ENCODE peak calls at places on chromosomes 12 and 14, in five cellular contexts. One of them, this sample, is unnamed.
A peak's percentile ranks its signal among the peaks of the same experiment; 100 is the strongest.

GRCh38 chr14:90281261-90281660 is 24.9 kb downstream of the PSMC1 start:
- DNase-seq in tibial nerve: no peak
- DNase-seq in stomach: no peak
- DNase-seq in aorta: no peak
- DNase-seq in naive thymus-derived CD4-positive, alpha-beta T cell: no peak
- DNase-seq in this sample: no peak

GRCh38 chr12:57744194-57744776 is 554 bp upstream of the TSPAN31 start:
- DNase-seq in tibial nerve: peak; percentile 59
- DNase-seq in aorta: peak; percentile 84
- DNase-seq in naive thymus-derived CD4-positive, alpha-beta T cell: no peak
- DNase-seq in stomach: peak; percentile 73
- DNase-seq in this sample: no peak

GRCh38 chr12:38384816-38385491 is 68.4 kb downstream of the ALG10B start:
- DNase-seq in aorta: no peak
- DNase-seq in naive thymus-derived CD4-positive, alpha-beta T cell: no peak
- DNase-seq in stomach: no peak
- DNase-seq in tibial nerve: no peak
- DNase-seq in this sample: peak; percentile 31

GRCh38 chr12:26979733-26980132 is 34.5 kb downstream of the TM7SF3 start:
- DNase-seq in naive thymus-derived CD4-positive, alpha-beta T cell: no peak
- DNase-seq in aorta: no peak
- DNase-seq in stomach: no peak
- DNase-seq in tibial nerve: no peak
- DNase-seq in this sample: no peak

GRCh38 chr12:47889040-47889439 is 15.8 kb downstream of the VDR start:
- DNase-seq in stomach: no peak
- DNase-seq in tibial nerve: no peak
- DNase-seq in aorta: no peak
- DNase-seq in naive thymus-derived CD4-positive, alpha-beta T cell: no peak
- DNase-seq in this sample: no peak

GRCh38 chr12:31234955-31235867 is 90.7 kb downstream of the SINHCAF start:
- DNase-seq in naive thymus-derived CD4-positive, alpha-beta T cell: no peak
- DNase-seq in stomach: peak; percentile 56
- DNase-seq in tibial nerve: no peak
- DNase-seq in aorta: no peak
- DNase-seq in this sample: peak; percentile 70

GRCh38 chr14:76990084-76990483 is 38.4 kb downstream of the IRF2BPL start:
- DNase-seq in tibial nerve: no peak
- DNase-seq in naive thymus-derived CD4-positive, alpha-beta T cell: no peak
- DNase-seq in stomach: no peak
- DNase-seq in aorta: no peak
- DNase-seq in this sample: no peak

GRCh38 chr12:58026421-58026820 is 85.1 kb downstream of the ATP23 start:
- DNase-seq in tibial nerve: no peak
- DNase-seq in stomach: no peak
- DNase-seq in naive thymus-derived CD4-positive, alpha-beta T cell: no peak
- DNase-seq in aorta: no peak
- DNase-seq in this sample: no peak

GRCh38 chr12:65673291-65673690 is 151.0 kb upstream of the HMGA2 start:
- DNase-seq in naive thymus-derived CD4-positive, alpha-beta T cell: no peak
- DNase-seq in aorta: no peak
- DNase-seq in tibial nerve: no peak
- DNase-seq in stomach: no peak
- DNase-seq in this sample: no peak

GRCh38 chr12:71014180-71014785 is 93.7 kb upstream of the PTPRR start:
- DNase-seq in naive thymus-derived CD4-positive, alpha-beta T cell: no peak
- DNase-seq in stomach: no peak
- DNase-seq in aorta: no peak
- DNase-seq in tibial nerve: no peak
- DNase-seq in this sample: no peak

GRCh38 chr14:79411403-79412174 is 799.7 kb downstream of the DIO2 start:
- DNase-seq in naive thymus-derived CD4-positive, alpha-beta T cell: no peak
- DNase-seq in tibial nerve: no peak
- DNase-seq in aorta: no peak
- DNase-seq in stomach: no peak
- DNase-seq in this sample: no peak

GRCh38 chr12:17215754-17216153 is 609.8 kb upstream of the LMO3 start:
- DNase-seq in tibial nerve: no peak
- DNase-seq in naive thymus-derived CD4-positive, alpha-beta T cell: no peak
- DNase-seq in stomach: no peak
- DNase-seq in aorta: no peak
- DNase-seq in this sample: no peak

GRCh38 chr14:42023452-42023851 is 416.8 kb downstream of the LRFN5 start:
- DNase-seq in tibial nerve: no peak
- DNase-seq in aorta: no peak
- DNase-seq in naive thymus-derived CD4-positive, alpha-beta T cell: no peak
- DNase-seq in stomach: no peak
- DNase-seq in this sample: no peak

GRCh38 chr14:104826197-104826857 is 25.4 kb downstream of the ZBTB42 start:
- DNase-seq in aorta: peak; percentile 94
- DNase-seq in stomach: peak; percentile 96
- DNase-seq in naive thymus-derived CD4-positive, alpha-beta T cell: peak; percentile 84
- DNase-seq in tibial nerve: peak; percentile 84
- DNase-seq in this sample: peak; percentile 73

GRCh38 chr12:13982010-13982409 is 608 bp upstream of the GRIN2B start:
- DNase-seq in naive thymus-derived CD4-positive, alpha-beta T cell: no peak
- DNase-seq in tibial nerve: no peak
- DNase-seq in aorta: no peak
- DNase-seq in stomach: no peak
- DNase-seq in this sample: no peak

GRCh38 chr14:93114068-93114710 is 1.5 kb downstream of the ITPK1 start:
- DNase-seq in naive thymus-derived CD4-positive, alpha-beta T cell: no peak
- DNase-seq in stomach: no peak
- DNase-seq in aorta: no peak
- DNase-seq in tibial nerve: no peak
- DNase-seq in this sample: peak; percentile 14
- H3K9me3 ChIP-seq in naive thymus-derived CD4-positive, alpha-beta T cell: no peaks in the 10 kb centered on the region
- H3K9me3 ChIP-seq in stomach: no peaks in the 10 kb centered on the region
- H3K9me3 ChIP-seq in aorta: no peaks in the 10 kb centered on the region
- H3K9me3 ChIP-seq in tibial nerve: no peaks in the 10 kb centered on the region
- H3K9me3 ChIP-seq in this sample: no peaks in the 10 kb centered on the region

GRCh38 chr14:69948311-69948710 is 69.1 kb downstream of the SMOC1 start:
- DNase-seq in aorta: no peak
- DNase-seq in stomach: no peak
- DNase-seq in tibial nerve: no peak
- DNase-seq in naive thymus-derived CD4-positive, alpha-beta T cell: no peak
- DNase-seq in this sample: no peak
- H3K9me3 ChIP-seq in aorta: peaks cover 6% of the 10 kb centered on the region
- H3K9me3 ChIP-seq in stomach: peaks cover 6% of the 10 kb centered on the region
- H3K9me3 ChIP-seq in tibial nerve: peaks cover 35% of the 10 kb centered on the region
- H3K9me3 ChIP-seq in naive thymus-derived CD4-positive, alpha-beta T cell: no peaks in the 10 kb centered on the region
- H3K9me3 ChIP-seq in this sample: no peaks in the 10 kb centered on the region

GRCh38 chr14:84814391-84814790 is 715.6 kb upstream of the FLRT2 start:
- DNase-seq in naive thymus-derived CD4-positive, alpha-beta T cell: no peak
- DNase-seq in aorta: no peak
- DNase-seq in tibial nerve: no peak
- DNase-seq in stomach: no peak
- DNase-seq in this sample: no peak
- H3K9me3 ChIP-seq in naive thymus-derived CD4-positive, alpha-beta T cell: no peaks in the 10 kb centered on the region
- H3K9me3 ChIP-seq in aorta: no peaks in the 10 kb centered on the region
- H3K9me3 ChIP-seq in tibial nerve: no peaks in the 10 kb centered on the region
- H3K9me3 ChIP-seq in stomach: no peaks in the 10 kb centered on the region
- H3K9me3 ChIP-seq in this sample: no peaks in the 10 kb centered on the region

GRCh38 chr14:40697221-40697620 is 909.5 kb upstream of the LRFN5 start:
- DNase-seq in aorta: no peak
- DNase-seq in naive thymus-derived CD4-positive, alpha-beta T cell: no peak
- DNase-seq in tibial nerve: no peak
- DNase-seq in stomach: no peak
- DNase-seq in this sample: no peak
- H3K9me3 ChIP-seq in aorta: no peaks in the 10 kb centered on the region
- H3K9me3 ChIP-seq in naive thymus-derived CD4-positive, alpha-beta T cell: no peaks in the 10 kb centered on the region
- H3K9me3 ChIP-seq in tibial nerve: no peaks in the 10 kb centered on the region
- H3K9me3 ChIP-seq in stomach: no peaks in the 10 kb centered on the region
- H3K9me3 ChIP-seq in this sample: no peaks in the 10 kb centered on the region

GRCh38 chr12:115846516-115846915 is 431.0 kb downstream of the MED13L start:
- DNase-seq in tibial nerve: no peak
- DNase-seq in aorta: no peak
- DNase-seq in naive thymus-derived CD4-positive, alpha-beta T cell: no peak
- DNase-seq in stomach: no peak
- DNase-seq in this sample: no peak

GRCh38 chr12:115849262-115849943 is 428.1 kb downstream of the MED13L start:
- DNase-seq in stomach: no peak
- DNase-seq in naive thymus-derived CD4-positive, alpha-beta T cell: no peak
- DNase-seq in tibial nerve: no peak
- DNase-seq in aorta: no peak
- DNase-seq in this sample: no peak

GRCh38 chr12:115852054-115852453 is 425.4 kb downstream of the MED13L start:
- DNase-seq in aorta: no peak
- DNase-seq in tibial nerve: no peak
- DNase-seq in naive thymus-derived CD4-positive, alpha-beta T cell: no peak
- DNase-seq in stomach: no peak
- DNase-seq in this sample: no peak

GRCh38 chr12:115850924-115851323 is 426.6 kb downstream of the MED13L start:
- DNase-seq in stomach: no peak
- DNase-seq in naive thymus-derived CD4-positive, alpha-beta T cell: no peak
- DNase-seq in tibial nerve: no peak
- DNase-seq in aorta: no peak
- DNase-seq in this sample: no peak

GRCh38 chr12:115847398-115847797 is 430.1 kb downstream of the MED13L start:
- DNase-seq in stomach: no peak
- DNase-seq in aorta: no peak
- DNase-seq in tibial nerve: no peak
- DNase-seq in naive thymus-derived CD4-positive, alpha-beta T cell: no peak
- DNase-seq in this sample: no peak
- H3K9me3 ChIP-seq in stomach: no peaks in the 10 kb centered on the region
- H3K9me3 ChIP-seq in aorta: peaks cover 1% of the 10 kb centered on the region
- H3K9me3 ChIP-seq in tibial nerve: peaks cover 19% of the 10 kb centered on the region
- H3K9me3 ChIP-seq in naive thymus-derived CD4-positive, alpha-beta T cell: no peaks in the 10 kb centered on the region
- H3K9me3 ChIP-seq in this sample: no peaks in the 10 kb centered on the region